ENCODE peak calls at places on chromosomes 16 and 17, in five cellular contexts. A is substantia nigra, T is AG04450, Y is H1, V is heart left ventricle. R is an unnamed sample.

GRCh38 chr17:65355246-65355645 is 206.2 kb downstream of the AXIN2 start:
- DNase-seq in A (no peak), T (no peak), V (no peak), Y (no peak), R (no peak)

GRCh38 chr16:83602797-83603735 is 204.7 kb upstream of the HSBP1 start:
- DNase-seq in Y (peak), A (no peak), V (no peak), T (no peak), R (no peak)

GRCh38 chr17:70225272-70225671 is 55.9 kb downstream of the KCNJ2 start:
- DNase-seq in A (no peak), V (no peak), T (no peak), Y (no peak), R (no peak)

GRCh38 chr17:73071387-73071999 is 21.0 kb downstream of the SLC39A11 start:
- DNase-seq in T (no peak), Y (no peak), A (no peak), V (no peak), R (no peak)

GRCh38 chr17:13874817-13875216 is 194.5 kb upstream of the COX10 start:
- DNase-seq in Y (no peak), T (no peak), V (no peak), A (no peak), R (no peak)

GRCh38 chr16:35908942-35909341 is 2449.5 kb downstream of the TP53TG3F start:
- DNase-seq in V (no peak), Y (no peak), T (no peak), A (no peak), R (no peak)

GRCh38 chr17:49146620-49147306 is 14.2 kb downstream of the B4GALNT2 start:
- DNase-seq in V (no peak), A (no peak), Y (no peak), T (peak), R (peak)

GRCh38 chr17:48236681-48237134 is 129.1 kb downstream of the SNX11 start:
- DNase-seq in Y (no peak), A (no peak), V (no peak), T (no peak), R (peak)

GRCh38 chr16:55561319-55561848 is 5.1 kb upstream of the CAPNS2 start:
- DNase-seq in V (no peak), Y (no peak), A (no peak), T (no peak), R (no peak)

GRCh38 chr17:65495255-65496060 is 66.0 kb downstream of the AXIN2 start:
- DNase-seq in T (no peak), Y (peak), V (no peak), A (no peak), R (no peak)

GRCh38 chr16:1933097-1933661 is 9.8 kb downstream of the MSRB1 start:
- DNase-seq in Y (no peak), T (no peak), V (no peak), A (no peak), R (no peak)

GRCh38 chr16:66661210-66661560 is 35.4 kb downstream of the CMTM4 start:
- DNase-seq in A (no peak), Y (no peak), V (no peak), T (no peak), R (no peak)

GRCh38 chr17:6497496-6498221 is 53.4 kb downstream of the PIMREG start:
- DNase-seq in A (no peak), T (no peak), Y (no peak), V (no peak), R (no peak)

GRCh38 chr17:62696726-62697490 is 69.4 kb downstream of the MRC2 start:
- DNase-seq in Y (no peak), T (no peak), A (peak), V (peak), R (no peak)

GRCh38 chr17:43020789-43021738 is 1.1 kb downstream of the VAT1 start:
- DNase-seq in V (peak), T (no peak), Y (no peak), A (no peak), R (no peak)

GRCh38 chr17:77842148-77842905 is 116.2 kb upstream of the TNRC6C start:
- DNase-seq in Y (no peak), A (no peak), T (no peak), V (no peak), R (no peak)

GRCh38 chr17:60390223-60390622 is 1.7 kb downstream of the USP32 start:
- DNase-seq in Y (no peak), T (no peak), A (no peak), V (no peak), R (no peak)

GRCh38 chr16:84358601-84359295 is 9.6 kb upstream of the ATP2C2 start:
- DNase-seq in A (no peak), V (no peak), Y (no peak), T (no peak), R (no peak)

GRCh38 chr17:34384822-34385605 is 22.0 kb upstream of the CCL1 start:
- DNase-seq in T (no peak), Y (no peak), A (no peak), V (no peak), R (no peak)

GRCh38 chr17:16322636-16323035 is 30.6 kb downstream of the CENPV start:
- DNase-seq in T (peak), Y (no peak), A (no peak), V (no peak), R (no peak)

GRCh38 chr17:38660097-38661026 is 14.4 kb downstream of the EPOP start:
- DNase-seq in V (no peak), Y (no peak), A (no peak), T (no peak), R (no peak)

GRCh38 chr16:138049-138417 is 440 bp downstream of the NPRL3 start:
- DNase-seq in Y (no peak), A (no peak), T (no peak), V (peak), R (no peak)

GRCh38 chr17:61856078-61856477 is 7.2 kb downstream of the BRIP1 start:
- DNase-seq in Y (no peak), T (no peak), V (no peak), A (no peak), R (no peak)

GRCh38 chr16:69040144-69040909 is 65.1 kb upstream of the HAS3 start:
- DNase-seq in A (no peak), V (no peak), Y (no peak), T (no peak), R (peak)

GRCh38 chr17:45900136-45900535 is 5.8 kb downstream of the MAPT start:
- DNase-seq in Y (no peak), A (no peak), T (no peak), V (no peak), R (no peak)

GRCh38 chr17:21213491-21214014 is 408 bp downstream of the TMEM11 start:
- DNase-seq in Y (no peak), T (no peak), V (peak), A (no peak), R (no peak)

GRCh38 chr16:85132456-85133289 is 20.4 kb upstream of the CIBAR2 start:
- DNase-seq in A (no peak), Y (no peak), V (no peak), T (no peak), R (no peak)

GRCh38 chr17:65305778-65306177 is 168.6 kb downstream of the RGS9 start:
- DNase-seq in V (no peak), Y (no peak), T (no peak), A (no peak), R (no peak)

GRCh38 chr17:73827627-73828241 is 183.5 kb upstream of the SDK2 start:
- DNase-seq in V (no peak), T (no peak), Y (peak), A (no peak), R (no peak)

GRCh38 chr16:1183235-1183907 is 30.5 kb downstream of the CACNA1H start:
- DNase-seq in Y (no peak), A (no peak), T (peak), V (peak), R (no peak)

GRCh38 chr16:20904507-20905079 is 4.0 kb downstream of the LYRM1 start:
- DNase-seq in V (no peak), T (no peak), A (no peak), Y (no peak), R (peak)

GRCh38 chr16:77723108-77723514 is 797 bp downstream of the NUDT7 start:
- DNase-seq in V (peak), A (no peak), Y (no peak), T (peak), R (no peak)

GRCh38 chr17:77325826-77326581 is 185.2 kb downstream of the SEC14L1 start:
- DNase-seq in Y (no peak), T (no peak), V (no peak), A (no peak), R (no peak)

GRCh38 chr17:21287703-21288449 is 3.4 kb downstream of the MAP2K3 start:
- DNase-seq in Y (no peak), T (peak), V (peak), A (peak), R (peak)

GRCh38 chr17:45722161-45722560 is 62.0 kb upstream of the CRHR1 start:
- DNase-seq in Y (no peak), A (no peak), T (no peak), V (no peak), R (no peak)

GRCh38 chr17:67322039-67322787 is 44.2 kb downstream of the PSMD12 start:
- DNase-seq in T (no peak), V (no peak), A (no peak), Y (peak), R (no peak)

GRCh38 chr16:29784901-29785500 is 5.5 kb upstream of the KIF22 start:
- DNase-seq in V (peak), T (no peak), A (no peak), Y (peak), R (no peak)

GRCh38 chr17:50865060-50865867 is 890 bp downstream of the TOB1 start:
- DNase-seq in T (no peak), V (peak), Y (no peak), A (no peak), R (no peak)

DNA sequence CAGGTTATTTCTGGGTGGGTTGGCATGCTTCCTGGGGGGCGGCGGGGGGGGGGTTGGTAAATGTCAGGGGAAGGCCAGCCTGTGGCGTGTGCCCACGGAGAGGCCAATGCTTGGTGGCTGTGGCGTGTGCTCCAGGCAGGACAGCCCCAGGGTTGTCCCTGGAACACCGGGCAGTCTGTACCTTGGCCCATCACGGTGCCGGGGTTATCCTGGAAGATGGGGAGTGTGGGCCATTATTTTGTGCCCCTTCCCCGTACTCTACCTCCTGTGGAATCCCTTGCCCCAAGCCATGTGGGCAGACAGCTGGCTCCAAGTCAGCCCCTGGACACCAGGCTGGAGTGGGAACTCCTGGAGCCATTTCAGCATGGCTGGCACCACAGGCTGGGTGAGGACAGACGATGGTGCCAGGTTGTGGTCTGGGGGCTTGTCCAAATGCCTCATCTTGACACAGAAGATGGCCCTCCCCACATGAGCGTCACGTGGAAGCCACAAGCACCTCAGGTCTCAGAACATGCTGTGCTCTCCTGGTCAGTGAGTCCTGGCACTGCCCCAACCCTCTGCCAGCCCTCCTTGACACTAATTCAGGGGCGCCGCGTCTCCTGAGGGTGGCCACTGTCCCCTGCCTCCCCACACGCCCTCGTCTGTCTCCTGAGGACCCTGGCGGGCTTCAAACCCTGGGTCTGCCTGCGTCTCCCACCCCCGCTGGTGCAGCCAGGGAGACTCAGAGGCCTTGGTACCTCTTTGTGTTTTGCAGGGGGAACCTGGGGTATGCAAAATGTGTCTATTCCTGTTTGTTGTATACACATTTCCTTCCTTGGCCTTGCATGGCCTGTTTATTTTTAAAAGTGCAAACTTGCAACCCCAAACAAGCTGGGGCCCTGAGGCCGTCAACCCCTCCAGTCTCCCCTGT is 4.3 kb downstream of the SLC16A3 start:
- DNase-seq in V (peak), T (no peak), Y (no peak), A (no peak), R (no peak)
- H3K27ac ChIP-seq in V (no peak), T (no peak), Y (no peak), A (no peak), R (no peak)

GRCh38 chr17:2174048-2174447 is 119.1 kb downstream of the HIC1 start:
- DNase-seq in A (no peak), V (no peak), Y (no peak), T (no peak), R (no peak)

GRCh38 chr17:2173005-2173404 is 118.1 kb downstream of the HIC1 start:
- DNase-seq in Y (no peak), V (peak), T (no peak), A (no peak), R (no peak)

GRCh38 chr17:2172447-2172938 is 117.6 kb downstream of the HIC1 start:
- DNase-seq in T (peak), A (no peak), Y (no peak), V (peak), R (no peak)

GRCh38 chr17:2170023-2170422 is 115.1 kb downstream of the HIC1 start:
- DNase-seq in T (no peak), V (no peak), A (no peak), Y (no peak), R (no peak)

GRCh38 chr17:2171725-2172446 is 117.0 kb downstream of the HIC1 start:
- DNase-seq in Y (no peak), V (peak), T (peak), A (no peak), R (no peak)
- H3K27ac ChIP-seq in Y (no peak), V (peak), T (peak), A (no peak), R (peak)

DNA sequence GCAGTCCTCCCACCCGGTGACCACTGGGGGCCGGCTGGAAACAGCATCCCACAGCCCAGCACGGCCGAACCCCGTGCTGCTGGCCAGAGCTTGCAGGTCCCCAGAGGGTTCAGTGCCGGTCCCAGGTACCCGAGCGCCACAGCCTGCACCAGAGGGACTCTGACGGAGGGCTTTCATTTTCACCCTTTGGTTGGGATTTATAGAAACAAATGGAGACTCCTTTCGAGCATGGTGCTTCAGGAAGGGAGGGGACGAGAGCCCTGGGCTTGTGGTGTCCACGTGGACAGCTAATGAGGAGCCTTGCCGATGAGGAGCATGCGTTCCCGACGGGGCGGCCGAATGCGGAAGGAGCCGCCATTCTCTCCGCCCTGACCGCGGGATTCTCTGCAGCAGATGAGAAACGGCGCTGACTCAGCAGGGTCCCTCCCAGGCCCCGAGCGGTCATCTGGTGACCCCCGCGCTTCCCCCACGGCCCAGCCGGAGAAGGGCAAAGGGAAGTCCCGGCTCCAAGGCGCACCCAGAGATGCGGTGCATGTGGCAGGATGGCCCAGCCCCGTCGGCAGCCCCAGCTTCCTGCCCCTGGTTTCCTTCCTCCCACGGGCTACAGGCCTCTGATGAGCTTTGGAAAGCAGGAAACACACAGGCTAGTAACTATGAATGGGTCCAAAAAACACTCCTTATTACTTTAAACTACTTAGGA is 9.8 kb downstream of the SLC38A10 start:
- DNase-seq in V (peak), T (no peak), A (peak), Y (no peak), R (no peak)
- H3K27ac ChIP-seq in V (peak), T (peak), A (peak), Y (no peak), R (no peak)

DNA sequence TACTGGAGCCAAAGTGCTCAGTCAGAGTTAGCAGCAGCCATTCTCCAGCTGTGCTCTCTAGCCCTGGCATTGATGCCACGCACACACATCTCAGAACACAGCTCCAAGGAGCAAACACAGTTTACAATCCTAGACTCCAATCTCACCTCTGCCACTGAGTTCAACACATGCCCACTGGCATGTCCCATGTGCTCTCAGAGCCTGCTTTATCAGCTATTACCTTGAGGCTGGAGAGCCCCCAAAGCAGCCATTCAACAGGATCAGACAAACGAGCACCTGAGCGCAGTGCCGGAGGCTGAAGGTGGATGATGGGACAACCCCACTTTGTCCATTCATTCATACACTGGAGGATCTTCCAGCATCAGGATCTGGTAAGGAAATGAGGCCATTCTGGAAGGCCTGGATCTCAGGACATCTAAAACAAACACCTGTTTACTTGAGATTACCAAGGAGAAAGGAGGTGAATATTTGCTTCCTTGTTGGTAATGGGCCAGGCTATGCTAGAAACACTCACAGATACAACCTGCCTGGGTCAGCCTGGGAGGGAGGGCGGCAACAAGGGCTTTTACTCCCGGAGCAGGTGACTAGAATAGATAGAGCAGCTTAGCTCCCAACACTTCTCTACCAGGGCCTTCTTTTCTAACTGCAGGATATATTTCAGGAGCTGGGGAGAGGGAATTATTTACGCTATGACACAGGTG is 25.4 kb downstream of the RANBP10 start:
- DNase-seq in Y (no peak), V (no peak), T (no peak), A (no peak), R (no peak)
- H3K27ac ChIP-seq in Y (no peak), V (no peak), T (no peak), A (no peak), R (no peak)

GRCh38 chr17:36947922-36948716 is 635 bp upstream of the AATF start:
- DNase-seq in T (no peak), Y (no peak), A (no peak), V (no peak), R (no peak)

GRCh38 chr17:36949461-36949927 is 740 bp downstream of the AATF start:
- DNase-seq in Y (no peak), A (no peak), T (no peak), V (no peak), R (no peak)

GRCh38 chr17:36951390-36951789 is 2.6 kb downstream of the AATF start:
- DNase-seq in T (no peak), V (no peak), Y (no peak), A (no peak), R (no peak)

GRCh38 chr17:36948717-36949460 is at the start of gene AATF:
- DNase-seq in V (peak), Y (peak), A (peak), T (peak), R (peak)

GRCh38 chr17:36950027-36950426 is 1.3 kb downstream of the AATF start:
- DNase-seq in Y (no peak), V (no peak), A (no peak), T (no peak), R (no peak)
- H3K27ac ChIP-seq in Y (no peak), V (no peak), A (no peak), T (no peak), R (no peak)